ENCODE peak calls at places on chromosomes 1 and 21, in six cellular contexts. One of them, this sample, is unnamed.

GRCh38 chr1:240284656-240285427 is 193.2 kb downstream of the FMN2 start:
- DNase-seq in ovary: no peak
- DNase-seq in neural progenitor cell: no peak
- DNase-seq in GM13976: no peak
- DNase-seq in IMR-90: no peak
- DNase-seq in glutamatergic neuron: no peak
- DNase-seq in this sample: no peak

GRCh38 chr1:248243204-248243603 is 12.0 kb downstream of the OR2M4 start:
- DNase-seq in ovary: no peak
- DNase-seq in neural progenitor cell: peak
- DNase-seq in GM13976: peak
- DNase-seq in IMR-90: peak
- DNase-seq in glutamatergic neuron: peak
- DNase-seq in this sample: no peak

GRCh38 chr1:29166291-29166878 is 15.3 kb downstream of the SRSF4 start:
- DNase-seq in ovary: no peak
- DNase-seq in neural progenitor cell: no peak
- DNase-seq in GM13976: no peak
- DNase-seq in IMR-90: no peak
- DNase-seq in glutamatergic neuron: no peak
- DNase-seq in this sample: no peak

GRCh38 chr1:156804572-156805243 is 11.9 kb downstream of the SH2D2A start:
- DNase-seq in ovary: no peak
- DNase-seq in neural progenitor cell: peak
- DNase-seq in GM13976: no peak
- DNase-seq in IMR-90: peak
- DNase-seq in glutamatergic neuron: no peak
- DNase-seq in this sample: no peak

GRCh38 chr1:151542710-151543129 is 2.6 kb downstream of the TUFT1 start:
- DNase-seq in ovary: no peak
- DNase-seq in neural progenitor cell: no peak
- DNase-seq in GM13976: no peak
- DNase-seq in IMR-90: peak
- DNase-seq in glutamatergic neuron: no peak
- DNase-seq in this sample: no peak

GRCh38 chr1:35835398-35835797 is 27.6 kb downstream of the AGO4 start:
- DNase-seq in ovary: no peak
- DNase-seq in neural progenitor cell: no peak
- DNase-seq in GM13976: no peak
- DNase-seq in IMR-90: no peak
- DNase-seq in glutamatergic neuron: no peak
- DNase-seq in this sample: no peak

GRCh38 chr1:41773842-41774241 is 144.9 kb downstream of the HIVEP3 start:
- DNase-seq in ovary: no peak
- DNase-seq in neural progenitor cell: no peak
- DNase-seq in GM13976: no peak
- DNase-seq in IMR-90: no peak
- DNase-seq in glutamatergic neuron: no peak
- DNase-seq in this sample: no peak

GRCh38 chr1:201452881-201453280 is 16.1 kb downstream of the PHLDA3 start:
- DNase-seq in ovary: no peak
- DNase-seq in neural progenitor cell: no peak
- DNase-seq in GM13976: no peak
- DNase-seq in IMR-90: no peak
- DNase-seq in glutamatergic neuron: no peak
- DNase-seq in this sample: no peak

GRCh38 chr1:205226868-205227583 is 720 bp upstream of the TMCC2 start:
- DNase-seq in ovary: no peak
- DNase-seq in neural progenitor cell: no peak
- DNase-seq in GM13976: no peak
- DNase-seq in IMR-90: peak
- DNase-seq in glutamatergic neuron: no peak
- DNase-seq in this sample: no peak

GRCh38 chr21:22278366-22278765 is 1280.2 kb downstream of the NCAM2 start:
- DNase-seq in ovary: no peak
- DNase-seq in neural progenitor cell: no peak
- DNase-seq in GM13976: no peak
- DNase-seq in IMR-90: no peak
- DNase-seq in glutamatergic neuron: no peak
- DNase-seq in this sample: no peak

GRCh38 chr1:161084205-161084988 is 5.0 kb downstream of the NECTIN4 start:
- DNase-seq in ovary: no peak
- DNase-seq in neural progenitor cell: no peak
- DNase-seq in GM13976: no peak
- DNase-seq in IMR-90: peak
- DNase-seq in glutamatergic neuron: no peak
- DNase-seq in this sample: peak

GRCh38 chr1:217660353-217661062 is 29.4 kb downstream of the SPATA17 start:
- DNase-seq in ovary: no peak
- DNase-seq in neural progenitor cell: peak
- DNase-seq in GM13976: peak
- DNase-seq in IMR-90: peak
- DNase-seq in glutamatergic neuron: no peak
- DNase-seq in this sample: no peak
- TF ChIP-seq CTCF in ovary: no peak
- TF ChIP-seq CTCF in neural progenitor cell: peak
- TF ChIP-seq CTCF in GM13976: peak
- TF ChIP-seq CTCF in IMR-90: peak
- TF ChIP-seq CTCF in glutamatergic neuron: no peak
- TF ChIP-seq CTCF in this sample: peak

GRCh38 chr1:52140633-52141512 is 1.0 kb upstream of the ZFYVE9 start:
- DNase-seq in ovary: no peak
- DNase-seq in neural progenitor cell: no peak
- DNase-seq in GM13976: no peak
- DNase-seq in IMR-90: no peak
- DNase-seq in glutamatergic neuron: no peak
- DNase-seq in this sample: no peak

GRCh38 chr1:52142220-52143153 is 598 bp downstream of the ZFYVE9 start:
- DNase-seq in ovary: peak
- DNase-seq in neural progenitor cell: peak
- DNase-seq in GM13976: peak
- DNase-seq in IMR-90: peak
- DNase-seq in glutamatergic neuron: peak
- DNase-seq in this sample: no peak

GRCh38 chr1:52139817-52140540 is 1.9 kb upstream of the ZFYVE9 start:
- DNase-seq in ovary: no peak
- DNase-seq in neural progenitor cell: no peak
- DNase-seq in GM13976: peak
- DNase-seq in IMR-90: peak
- DNase-seq in glutamatergic neuron: no peak
- DNase-seq in this sample: no peak

GRCh38 chr1:52145137-52145536 is 3.2 kb downstream of the ZFYVE9 start:
- DNase-seq in ovary: no peak
- DNase-seq in neural progenitor cell: no peak
- DNase-seq in GM13976: no peak
- DNase-seq in IMR-90: no peak
- DNase-seq in glutamatergic neuron: no peak
- DNase-seq in this sample: no peak

GRCh38 chr1:52141513-52142219 is at the start of gene ZFYVE9:
- DNase-seq in ovary: peak
- DNase-seq in neural progenitor cell: peak
- DNase-seq in GM13976: peak
- DNase-seq in IMR-90: peak
- DNase-seq in glutamatergic neuron: peak
- DNase-seq in this sample: no peak
- TF ChIP-seq CTCF in ovary: peak
- TF ChIP-seq CTCF in neural progenitor cell: peak
- TF ChIP-seq CTCF in GM13976: peak
- TF ChIP-seq CTCF in IMR-90: peak
- TF ChIP-seq CTCF in glutamatergic neuron: peak
- TF ChIP-seq CTCF in this sample: peak

GRCh38 chr1:1919304-1920056 is 401 bp upstream of the TMEM52 start:
- DNase-seq in ovary: peak
- DNase-seq in neural progenitor cell: peak
- DNase-seq in GM13976: peak
- DNase-seq in IMR-90: peak
- DNase-seq in glutamatergic neuron: peak
- DNase-seq in this sample: peak

GRCh38 chr1:1917304-1917976 is 1.6 kb downstream of the TMEM52 start:
- DNase-seq in ovary: no peak
- DNase-seq in neural progenitor cell: no peak
- DNase-seq in GM13976: no peak
- DNase-seq in IMR-90: no peak
- DNase-seq in glutamatergic neuron: peak
- DNase-seq in this sample: no peak

GRCh38 chr1:1917995-1918900 is 831 bp downstream of the TMEM52 start:
- DNase-seq in ovary: peak
- DNase-seq in neural progenitor cell: no peak
- DNase-seq in GM13976: no peak
- DNase-seq in IMR-90: no peak
- DNase-seq in glutamatergic neuron: peak
- DNase-seq in this sample: peak

GRCh38 chr1:1920057-1920607 is 1.1 kb upstream of the TMEM52 start:
- DNase-seq in ovary: no peak
- DNase-seq in neural progenitor cell: no peak
- DNase-seq in GM13976: no peak
- DNase-seq in IMR-90: no peak
- DNase-seq in glutamatergic neuron: no peak
- DNase-seq in this sample: peak

DNA sequence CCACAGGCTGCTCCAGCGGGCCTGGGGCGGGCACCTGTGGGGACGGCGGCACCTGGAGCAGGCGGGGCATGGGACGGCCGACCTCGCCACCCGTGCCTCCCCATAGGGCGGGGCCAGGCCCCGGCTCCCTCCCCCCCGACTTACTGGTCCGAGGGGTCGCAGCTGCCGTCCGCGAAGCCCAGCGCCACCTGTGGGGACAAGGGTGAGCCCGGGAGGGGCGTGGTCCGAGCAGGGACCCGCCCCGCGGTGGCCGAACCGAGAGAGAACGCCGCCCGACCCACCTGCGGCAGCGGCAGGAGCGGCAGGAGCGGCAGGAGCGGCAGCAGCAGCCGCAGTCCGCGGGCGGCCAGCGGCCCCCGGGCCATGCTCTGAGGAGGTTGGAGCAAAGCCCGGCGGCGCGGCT is at the start of gene TMEM52:
- DNase-seq in ovary: no peak
- DNase-seq in neural progenitor cell: no peak
- DNase-seq in GM13976: no peak
- DNase-seq in IMR-90: no peak
- DNase-seq in glutamatergic neuron: no peak
- DNase-seq in this sample: peak
- TF ChIP-seq CTCF in ovary: no peak
- TF ChIP-seq CTCF in neural progenitor cell: peak
- TF ChIP-seq CTCF in GM13976: peak
- TF ChIP-seq CTCF in IMR-90: no peak
- TF ChIP-seq CTCF in glutamatergic neuron: no peak
- TF ChIP-seq CTCF in this sample: peak

GRCh38 chr1:208038303-208038702 is 127.4 kb upstream of the CD34 start:
- DNase-seq in ovary: no peak
- DNase-seq in neural progenitor cell: no peak
- DNase-seq in GM13976: no peak
- DNase-seq in IMR-90: no peak
- DNase-seq in glutamatergic neuron: no peak
- DNase-seq in this sample: no peak
- TF ChIP-seq CTCF in ovary: no peak
- TF ChIP-seq CTCF in neural progenitor cell: no peak
- TF ChIP-seq CTCF in GM13976: no peak
- TF ChIP-seq CTCF in IMR-90: no peak
- TF ChIP-seq CTCF in glutamatergic neuron: no peak
- TF ChIP-seq CTCF in this sample: no peak

GRCh38 chr1:182910143-182910542 is 42.8 kb downstream of the SHCBP1L start:
- DNase-seq in ovary: no peak
- DNase-seq in neural progenitor cell: no peak
- DNase-seq in GM13976: no peak
- DNase-seq in IMR-90: no peak
- DNase-seq in glutamatergic neuron: no peak
- DNase-seq in this sample: no peak
- TF ChIP-seq CTCF in ovary: no peak
- TF ChIP-seq CTCF in neural progenitor cell: no peak
- TF ChIP-seq CTCF in GM13976: no peak
- TF ChIP-seq CTCF in IMR-90: no peak
- TF ChIP-seq CTCF in glutamatergic neuron: no peak
- TF ChIP-seq CTCF in this sample: no peak

GRCh38 chr1:246687002-246687401 is 37.2 kb upstream of the SCCPDH start:
- DNase-seq in ovary: no peak
- DNase-seq in neural progenitor cell: peak
- DNase-seq in GM13976: no peak
- DNase-seq in IMR-90: no peak
- DNase-seq in glutamatergic neuron: peak
- DNase-seq in this sample: no peak
- TF ChIP-seq CTCF in ovary: no peak
- TF ChIP-seq CTCF in neural progenitor cell: peak
- TF ChIP-seq CTCF in GM13976: no peak
- TF ChIP-seq CTCF in IMR-90: no peak
- TF ChIP-seq CTCF in glutamatergic neuron: no peak
- TF ChIP-seq CTCF in this sample: no peak

DNA sequence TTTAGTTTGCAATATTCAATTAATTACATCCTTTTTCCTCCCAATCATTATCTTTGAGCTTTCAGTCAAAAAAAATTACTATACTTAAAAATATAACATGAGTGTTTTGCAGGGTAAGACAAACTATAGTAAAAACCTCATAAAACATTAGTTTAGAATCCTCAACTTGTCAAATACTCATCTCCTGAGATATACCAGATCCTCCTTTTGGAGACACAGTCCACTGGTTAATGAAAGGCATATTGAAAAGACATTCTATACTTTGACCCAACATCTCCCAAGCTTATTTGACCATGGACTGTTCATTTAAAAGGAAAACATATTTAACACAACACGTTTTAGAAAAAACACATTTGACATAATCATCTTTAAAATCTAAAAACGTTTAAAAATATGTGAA is 52.8 kb downstream of the NRIP1 start:
- DNase-seq in ovary: no peak
- DNase-seq in neural progenitor cell: no peak
- DNase-seq in GM13976: no peak
- DNase-seq in IMR-90: no peak
- DNase-seq in glutamatergic neuron: no peak
- DNase-seq in this sample: no peak
- TF ChIP-seq CTCF in ovary: no peak
- TF ChIP-seq CTCF in neural progenitor cell: no peak
- TF ChIP-seq CTCF in GM13976: no peak
- TF ChIP-seq CTCF in IMR-90: no peak
- TF ChIP-seq CTCF in glutamatergic neuron: no peak
- TF ChIP-seq CTCF in this sample: no peak

DNA sequence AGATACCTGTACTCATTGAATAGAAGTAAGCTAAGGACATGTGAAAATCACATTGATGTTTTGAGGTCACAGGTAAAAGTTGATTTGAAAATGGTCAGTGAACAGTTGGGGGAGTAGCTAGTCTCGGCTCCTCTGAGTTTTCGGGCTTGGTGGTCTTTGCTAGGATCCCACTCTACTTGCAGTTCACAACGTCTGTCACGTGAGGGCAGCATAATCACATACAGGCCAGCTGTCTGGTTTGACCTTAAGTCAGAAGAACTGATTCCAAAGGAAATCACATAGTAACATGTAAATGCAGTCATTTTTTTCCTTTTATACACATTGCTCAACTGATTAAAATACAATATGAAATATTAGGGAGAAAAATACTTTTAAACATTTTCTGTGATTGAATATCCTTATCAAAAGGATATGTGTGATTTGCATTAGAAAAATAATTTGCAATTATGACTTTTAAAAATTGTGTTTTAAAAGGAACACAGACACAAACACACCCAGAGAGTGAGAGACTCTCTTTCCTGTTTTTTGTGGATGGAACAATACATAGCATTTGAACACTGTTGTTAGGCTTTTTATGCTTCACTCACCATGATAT is 21.8 kb upstream of the PDC start:
- DNase-seq in ovary: peak
- DNase-seq in neural progenitor cell: peak
- DNase-seq in GM13976: peak
- DNase-seq in IMR-90: peak
- DNase-seq in glutamatergic neuron: peak
- DNase-seq in this sample: no peak
- TF ChIP-seq CTCF in ovary: peak
- TF ChIP-seq CTCF in neural progenitor cell: peak
- TF ChIP-seq CTCF in GM13976: peak
- TF ChIP-seq CTCF in IMR-90: peak
- TF ChIP-seq CTCF in glutamatergic neuron: peak
- TF ChIP-seq CTCF in this sample: peak

This sample was measured in chondrocyte.